ENCODE peak calls at places on chromosomes 2 and 18, in eight cellular contexts. One of them, this sample, is unnamed.

GRCh38 chr18:66640431-66640830 is 36.5 kb upstream of the CDH19 start:
- DNase-seq in DND-41: no peak
- DNase-seq in cardiac fibroblast: peak
- DNase-seq in IMR-90: no peak
- DNase-seq in SK-N-SH: no peak
- DNase-seq in epithelial cell of esophagus: peak
- DNase-seq in left ventricle myocardium inferior: peak
- DNase-seq in colonic mucosa: peak
- DNase-seq in this sample: peak

GRCh38 chr2:134411828-134412638 is 158.2 kb downstream of the MGAT5 start:
- DNase-seq in colonic mucosa: peak
- DNase-seq in SK-N-SH: peak
- DNase-seq in IMR-90: peak
- DNase-seq in cardiac fibroblast: peak
- DNase-seq in left ventricle myocardium inferior: peak
- DNase-seq in epithelial cell of esophagus: peak
- DNase-seq in DND-41: peak
- DNase-seq in this sample: peak

GRCh38 chr18:13612111-13612997 is 114.0 kb downstream of the FAM210A start:
- DNase-seq in colonic mucosa: peak
- DNase-seq in DND-41: peak
- DNase-seq in IMR-90: no peak
- DNase-seq in epithelial cell of esophagus: no peak
- DNase-seq in SK-N-SH: peak
- DNase-seq in left ventricle myocardium inferior: no peak
- DNase-seq in cardiac fibroblast: peak
- DNase-seq in this sample: no peak

GRCh38 chr2:32946314-32947075 is at the start of gene LTBP1:
- DNase-seq in DND-41: peak
- DNase-seq in left ventricle myocardium inferior: peak
- DNase-seq in SK-N-SH: peak
- DNase-seq in cardiac fibroblast: peak
- DNase-seq in IMR-90: peak
- DNase-seq in epithelial cell of esophagus: peak
- DNase-seq in colonic mucosa: peak
- DNase-seq in this sample: peak

GRCh38 chr18:38759457-38759856 is 1193.9 kb upstream of the CELF4 start:
- DNase-seq in cardiac fibroblast: no peak
- DNase-seq in left ventricle myocardium inferior: no peak
- DNase-seq in SK-N-SH: no peak
- DNase-seq in IMR-90: no peak
- DNase-seq in colonic mucosa: no peak
- DNase-seq in DND-41: no peak
- DNase-seq in epithelial cell of esophagus: peak
- DNase-seq in this sample: no peak

GRCh38 chr2:237227190-237227988 is 141.7 kb downstream of the COPS8 start:
- DNase-seq in cardiac fibroblast: peak
- DNase-seq in epithelial cell of esophagus: peak
- DNase-seq in colonic mucosa: no peak
- DNase-seq in IMR-90: peak
- DNase-seq in SK-N-SH: no peak
- DNase-seq in DND-41: no peak
- DNase-seq in left ventricle myocardium inferior: no peak
- DNase-seq in this sample: peak

GRCh38 chr18:54957295-54957694 is 2.0 kb downstream of the CCDC68 start:
- DNase-seq in left ventricle myocardium inferior: no peak
- DNase-seq in IMR-90: no peak
- DNase-seq in epithelial cell of esophagus: no peak
- DNase-seq in SK-N-SH: peak
- DNase-seq in cardiac fibroblast: peak
- DNase-seq in colonic mucosa: no peak
- DNase-seq in DND-41: no peak
- DNase-seq in this sample: peak

GRCh38 chr2:25558262-25558661 is 115.1 kb downstream of the DTNB start:
- DNase-seq in IMR-90: peak
- DNase-seq in epithelial cell of esophagus: peak
- DNase-seq in SK-N-SH: no peak
- DNase-seq in left ventricle myocardium inferior: no peak
- DNase-seq in cardiac fibroblast: peak
- DNase-seq in DND-41: peak
- DNase-seq in colonic mucosa: no peak
- DNase-seq in this sample: peak

GRCh38 chr2:67581751-67582150 is 184.6 kb downstream of the ETAA1 start:
- DNase-seq in colonic mucosa: no peak
- DNase-seq in left ventricle myocardium inferior: no peak
- DNase-seq in cardiac fibroblast: no peak
- DNase-seq in epithelial cell of esophagus: no peak
- DNase-seq in DND-41: no peak
- DNase-seq in SK-N-SH: no peak
- DNase-seq in IMR-90: no peak
- DNase-seq in this sample: no peak

GRCh38 chr2:201781583-201782051 is 884 bp upstream of the ALS2 start:
- DNase-seq in DND-41: no peak
- DNase-seq in left ventricle myocardium inferior: no peak
- DNase-seq in SK-N-SH: peak
- DNase-seq in IMR-90: no peak
- DNase-seq in cardiac fibroblast: peak
- DNase-seq in colonic mucosa: peak
- DNase-seq in epithelial cell of esophagus: peak
- DNase-seq in this sample: peak

GRCh38 chr2:145380436-145381017 is 860.6 kb upstream of the ZEB2 start:
- DNase-seq in IMR-90: peak
- DNase-seq in left ventricle myocardium inferior: no peak
- DNase-seq in cardiac fibroblast: peak
- DNase-seq in DND-41: no peak
- DNase-seq in SK-N-SH: no peak
- DNase-seq in colonic mucosa: no peak
- DNase-seq in epithelial cell of esophagus: peak
- DNase-seq in this sample: peak

GRCh38 chr2:230874456-230874855 is 9.7 kb downstream of the ITM2C start:
- DNase-seq in left ventricle myocardium inferior: no peak
- DNase-seq in cardiac fibroblast: no peak
- DNase-seq in SK-N-SH: no peak
- DNase-seq in colonic mucosa: no peak
- DNase-seq in IMR-90: no peak
- DNase-seq in DND-41: no peak
- DNase-seq in epithelial cell of esophagus: no peak
- DNase-seq in this sample: no peak

GRCh38 chr2:21915201-21915600 is 791.4 kb downstream of the TDRD15 start:
- DNase-seq in IMR-90: no peak
- DNase-seq in DND-41: no peak
- DNase-seq in colonic mucosa: no peak
- DNase-seq in left ventricle myocardium inferior: no peak
- DNase-seq in SK-N-SH: no peak
- DNase-seq in cardiac fibroblast: no peak
- DNase-seq in epithelial cell of esophagus: no peak
- DNase-seq in this sample: no peak

GRCh38 chr18:39311111-39311712 is 1745.6 kb upstream of the CELF4 start:
- DNase-seq in colonic mucosa: no peak
- DNase-seq in cardiac fibroblast: no peak
- DNase-seq in SK-N-SH: no peak
- DNase-seq in IMR-90: no peak
- DNase-seq in DND-41: no peak
- DNase-seq in left ventricle myocardium inferior: no peak
- DNase-seq in epithelial cell of esophagus: no peak
- DNase-seq in this sample: no peak

GRCh38 chr2:131042161-131042775 is 51.0 kb downstream of the FAM168B start:
- DNase-seq in cardiac fibroblast: no peak
- DNase-seq in epithelial cell of esophagus: peak
- DNase-seq in left ventricle myocardium inferior: no peak
- DNase-seq in DND-41: peak
- DNase-seq in SK-N-SH: peak
- DNase-seq in IMR-90: no peak
- DNase-seq in colonic mucosa: no peak
- DNase-seq in this sample: no peak

GRCh38 chr2:127220807-127221527 is 868 bp upstream of the CYP27C1 start:
- DNase-seq in left ventricle myocardium inferior: no peak
- DNase-seq in epithelial cell of esophagus: no peak
- DNase-seq in DND-41: no peak
- DNase-seq in SK-N-SH: no peak
- DNase-seq in IMR-90: no peak
- DNase-seq in colonic mucosa: no peak
- DNase-seq in cardiac fibroblast: no peak
- DNase-seq in this sample: peak

GRCh38 chr2:230975927-230976326 is 20.0 kb upstream of the SPATA3 start:
- DNase-seq in cardiac fibroblast: no peak
- DNase-seq in colonic mucosa: no peak
- DNase-seq in epithelial cell of esophagus: no peak
- DNase-seq in SK-N-SH: no peak
- DNase-seq in left ventricle myocardium inferior: no peak
- DNase-seq in IMR-90: no peak
- DNase-seq in DND-41: no peak
- DNase-seq in this sample: no peak

GRCh38 chr2:21289994-21290393 is 166.2 kb downstream of the TDRD15 start:
- DNase-seq in epithelial cell of esophagus: no peak
- DNase-seq in DND-41: no peak
- DNase-seq in cardiac fibroblast: no peak
- DNase-seq in left ventricle myocardium inferior: no peak
- DNase-seq in SK-N-SH: no peak
- DNase-seq in IMR-90: peak
- DNase-seq in colonic mucosa: no peak
- DNase-seq in this sample: no peak

GRCh38 chr2:222057249-222058073 is 241.3 kb downstream of the PAX3 start:
- DNase-seq in colonic mucosa: no peak
- DNase-seq in epithelial cell of esophagus: peak
- DNase-seq in left ventricle myocardium inferior: no peak
- DNase-seq in SK-N-SH: peak
- DNase-seq in DND-41: no peak
- DNase-seq in IMR-90: no peak
- DNase-seq in cardiac fibroblast: peak
- DNase-seq in this sample: peak

GRCh38 chr2:63875143-63875542 is 33.4 kb downstream of the UGP2 start:
- DNase-seq in DND-41: no peak
- DNase-seq in IMR-90: peak
- DNase-seq in epithelial cell of esophagus: peak
- DNase-seq in left ventricle myocardium inferior: no peak
- DNase-seq in cardiac fibroblast: no peak
- DNase-seq in SK-N-SH: no peak
- DNase-seq in colonic mucosa: no peak
- DNase-seq in this sample: no peak

GRCh38 chr2:66573866-66574265 is 138.9 kb downstream of the MEIS1 start:
- DNase-seq in colonic mucosa: no peak
- DNase-seq in IMR-90: peak
- DNase-seq in epithelial cell of esophagus: no peak
- DNase-seq in cardiac fibroblast: no peak
- DNase-seq in left ventricle myocardium inferior: no peak
- DNase-seq in SK-N-SH: no peak
- DNase-seq in DND-41: no peak
- DNase-seq in this sample: no peak

GRCh38 chr2:182867411-182868048 is 1.1 kb upstream of the FRZB start:
- DNase-seq in DND-41: no peak
- DNase-seq in epithelial cell of esophagus: no peak
- DNase-seq in colonic mucosa: no peak
- DNase-seq in left ventricle myocardium inferior: no peak
- DNase-seq in cardiac fibroblast: no peak
- DNase-seq in IMR-90: no peak
- DNase-seq in SK-N-SH: peak
- DNase-seq in this sample: no peak

GRCh38 chr18:14025306-14025940 is 106.8 kb downstream of the ZNF519 start:
- DNase-seq in cardiac fibroblast: no peak
- DNase-seq in IMR-90: no peak
- DNase-seq in DND-41: no peak
- DNase-seq in SK-N-SH: no peak
- DNase-seq in epithelial cell of esophagus: no peak
- DNase-seq in colonic mucosa: peak
- DNase-seq in left ventricle myocardium inferior: no peak
- DNase-seq in this sample: no peak

GRCh38 chr2:105580870-105581567 is 163.7 kb upstream of the NCK2 start:
- DNase-seq in epithelial cell of esophagus: no peak
- DNase-seq in SK-N-SH: no peak
- DNase-seq in left ventricle myocardium inferior: no peak
- DNase-seq in IMR-90: no peak
- DNase-seq in DND-41: no peak
- DNase-seq in cardiac fibroblast: no peak
- DNase-seq in colonic mucosa: no peak
- DNase-seq in this sample: no peak

GRCh38 chr18:24443870-24444269 is 16.6 kb upstream of the HRH4 start:
- DNase-seq in DND-41: no peak
- DNase-seq in cardiac fibroblast: no peak
- DNase-seq in epithelial cell of esophagus: no peak
- DNase-seq in SK-N-SH: no peak
- DNase-seq in left ventricle myocardium inferior: no peak
- DNase-seq in IMR-90: no peak
- DNase-seq in colonic mucosa: no peak
- DNase-seq in this sample: no peak

GRCh38 chr18:24447961-24448360 is 12.5 kb upstream of the HRH4 start:
- DNase-seq in SK-N-SH: no peak
- DNase-seq in IMR-90: no peak
- DNase-seq in cardiac fibroblast: no peak
- DNase-seq in left ventricle myocardium inferior: no peak
- DNase-seq in epithelial cell of esophagus: no peak
- DNase-seq in DND-41: no peak
- DNase-seq in colonic mucosa: no peak
- DNase-seq in this sample: no peak

GRCh38 chr18:24446453-24446852 is 14.0 kb upstream of the HRH4 start:
- DNase-seq in SK-N-SH: no peak
- DNase-seq in DND-41: no peak
- DNase-seq in left ventricle myocardium inferior: no peak
- DNase-seq in epithelial cell of esophagus: no peak
- DNase-seq in IMR-90: no peak
- DNase-seq in cardiac fibroblast: no peak
- DNase-seq in colonic mucosa: no peak
- DNase-seq in this sample: no peak

GRCh38 chr18:24446953-24447537 is 13.4 kb upstream of the HRH4 start:
- DNase-seq in colonic mucosa: no peak
- DNase-seq in left ventricle myocardium inferior: no peak
- DNase-seq in DND-41: no peak
- DNase-seq in SK-N-SH: no peak
- DNase-seq in cardiac fibroblast: peak
- DNase-seq in IMR-90: no peak
- DNase-seq in epithelial cell of esophagus: no peak
- DNase-seq in this sample: peak
- TF ChIP-seq CTCF in colonic mucosa: peak
- TF ChIP-seq CTCF in left ventricle myocardium inferior: peak
- TF ChIP-seq CTCF in DND-41: peak
- TF ChIP-seq CTCF in SK-N-SH: peak
- TF ChIP-seq CTCF in cardiac fibroblast: no peak
- TF ChIP-seq CTCF in IMR-90: peak
- TF ChIP-seq CTCF in epithelial cell of esophagus: peak
- TF ChIP-seq CTCF in this sample: peak

GRCh38 chr2:188974184-188974583 is at the start of gene COL3A1:
- DNase-seq in cardiac fibroblast: peak
- DNase-seq in SK-N-SH: no peak
- DNase-seq in IMR-90: peak
- DNase-seq in left ventricle myocardium inferior: peak
- DNase-seq in epithelial cell of esophagus: no peak
- DNase-seq in colonic mucosa: peak
- DNase-seq in DND-41: no peak
- DNase-seq in this sample: peak
- H3K4me3 ChIP-seq in cardiac fibroblast: peak
- H3K4me3 ChIP-seq in SK-N-SH: peak
- H3K4me3 ChIP-seq in IMR-90: peak
- H3K4me3 ChIP-seq in left ventricle myocardium inferior: peak
- H3K4me3 ChIP-seq in epithelial cell of esophagus: no peak
- H3K4me3 ChIP-seq in colonic mucosa: peak
- H3K4me3 ChIP-seq in DND-41: no peak
- H3K4me3 ChIP-seq in this sample: peak

GRCh38 chr2:98899041-98899702 is 36.9 kb downstream of the CRACDL start:
- DNase-seq in SK-N-SH: no peak
- DNase-seq in DND-41: no peak
- DNase-seq in IMR-90: no peak
- DNase-seq in colonic mucosa: no peak
- DNase-seq in left ventricle myocardium inferior: no peak
- DNase-seq in cardiac fibroblast: no peak
- DNase-seq in epithelial cell of esophagus: no peak
- DNase-seq in this sample: no peak
- TF ChIP-seq CTCF in SK-N-SH: no peak
- TF ChIP-seq CTCF in DND-41: no peak
- TF ChIP-seq CTCF in IMR-90: no peak
- TF ChIP-seq CTCF in colonic mucosa: no peak
- TF ChIP-seq CTCF in left ventricle myocardium inferior: no peak
- TF ChIP-seq CTCF in cardiac fibroblast: no peak
- TF ChIP-seq CTCF in epithelial cell of esophagus: no peak
- TF ChIP-seq CTCF in this sample: no peak

GRCh38 chr18:70271742-70272141 is 17.1 kb upstream of the SOCS6 start:
- DNase-seq in epithelial cell of esophagus: no peak
- DNase-seq in SK-N-SH: no peak
- DNase-seq in cardiac fibroblast: no peak
- DNase-seq in DND-41: no peak
- DNase-seq in colonic mucosa: no peak
- DNase-seq in IMR-90: no peak
- DNase-seq in left ventricle myocardium inferior: no peak
- DNase-seq in this sample: no peak
- H3K4me3 ChIP-seq in epithelial cell of esophagus: no peak
- H3K4me3 ChIP-seq in SK-N-SH: no peak
- H3K4me3 ChIP-seq in cardiac fibroblast: no peak
- H3K4me3 ChIP-seq in DND-41: no peak
- H3K4me3 ChIP-seq in colonic mucosa: no peak
- H3K4me3 ChIP-seq in IMR-90: no peak
- H3K4me3 ChIP-seq in left ventricle myocardium inferior: no peak
- H3K4me3 ChIP-seq in this sample: no peak